ENCODE peak calls at places on chromosomes 4 and X, in six cellular contexts. One of them, this sample, is unnamed.

GRCh38 chr4:102869569-102870227 is 906 bp downstream of the CISD2 start:
- DNase-seq in lower leg skin: no peak
- DNase-seq in IMR-90: peak; percentile 2
- DNase-seq in heart left ventricle: no peak
- DNase-seq in ovary: no peak
- DNase-seq in A549: no peak
- DNase-seq in this sample: no peak

GRCh38 chr4:38174811-38175210 is 214.6 kb downstream of the PTTG2 start:
- DNase-seq in lower leg skin: no peak
- DNase-seq in heart left ventricle: no peak
- DNase-seq in ovary: no peak
- DNase-seq in IMR-90: peak; percentile 48
- DNase-seq in A549: no peak
- DNase-seq in this sample: no peak

GRCh38 chrX:103399744-103400143 is 23.4 kb downstream of the BEX3 start:
- DNase-seq in IMR-90: no peak
- DNase-seq in ovary: no peak
- DNase-seq in A549: no peak
- DNase-seq in heart left ventricle: no peak
- DNase-seq in lower leg skin: no peak
- DNase-seq in this sample: no peak

GRCh38 chr4:188008377-188008776 is 12.8 kb downstream of the ZFP42 start:
- DNase-seq in ovary: no peak
- DNase-seq in IMR-90: peak; percentile 95
- DNase-seq in heart left ventricle: no peak
- DNase-seq in lower leg skin: no peak
- DNase-seq in A549: peak; percentile 59
- DNase-seq in this sample: peak; percentile 29

GRCh38 chr4:72591547-72591946 is 22.5 kb upstream of the ADAMTS3 start:
- DNase-seq in IMR-90: no peak
- DNase-seq in lower leg skin: no peak
- DNase-seq in ovary: no peak
- DNase-seq in A549: no peak
- DNase-seq in heart left ventricle: no peak
- DNase-seq in this sample: no peak

GRCh38 chr4:48944252-48944651 is 37.7 kb upstream of the OCIAD2 start:
- DNase-seq in IMR-90: no peak
- DNase-seq in lower leg skin: no peak
- DNase-seq in A549: peak; percentile 41
- DNase-seq in heart left ventricle: no peak
- DNase-seq in ovary: no peak
- DNase-seq in this sample: no peak

GRCh38 chr4:184756399-184756798 is 22.5 kb upstream of the CENPU start:
- DNase-seq in A549: no peak
- DNase-seq in IMR-90: peak; percentile 47
- DNase-seq in lower leg skin: no peak
- DNase-seq in ovary: no peak
- DNase-seq in heart left ventricle: no peak
- DNase-seq in this sample: no peak

GRCh38 chr4:3749081-3749480 is 17.1 kb upstream of the ADRA2C start:
- DNase-seq in heart left ventricle: no peak
- DNase-seq in IMR-90: no peak
- DNase-seq in ovary: no peak
- DNase-seq in lower leg skin: no peak
- DNase-seq in A549: no peak
- DNase-seq in this sample: no peak

GRCh38 chrX:24148535-24149345 is 789 bp upstream of the ZFX start:
- DNase-seq in lower leg skin: no peak
- DNase-seq in heart left ventricle: no peak
- DNase-seq in IMR-90: peak; percentile 61
- DNase-seq in A549: peak; percentile 63
- DNase-seq in ovary: peak; percentile 58
- DNase-seq in this sample: no peak

GRCh38 chr4:163415668-163416067 is 57.9 kb downstream of the TKTL2 start:
- DNase-seq in ovary: no peak
- DNase-seq in A549: no peak
- DNase-seq in heart left ventricle: no peak
- DNase-seq in lower leg skin: no peak
- DNase-seq in IMR-90: no peak
- DNase-seq in this sample: no peak

GRCh38 chrX:10011261-10011931 is 44.2 kb downstream of the CLDN34 start:
- DNase-seq in A549: no peak
- DNase-seq in ovary: no peak
- DNase-seq in lower leg skin: no peak
- DNase-seq in IMR-90: peak; percentile 29
- DNase-seq in heart left ventricle: no peak
- DNase-seq in this sample: no peak

GRCh38 chr4:170529760-170530440 is 440.1 kb upstream of the AADAT start:
- DNase-seq in heart left ventricle: no peak
- DNase-seq in A549: no peak
- DNase-seq in IMR-90: no peak
- DNase-seq in ovary: no peak
- DNase-seq in lower leg skin: no peak
- DNase-seq in this sample: no peak

GRCh38 chr4:67727124-67727850 is 26.3 kb upstream of the UBA6 start:
- DNase-seq in A549: peak; percentile 21
- DNase-seq in heart left ventricle: no peak
- DNase-seq in IMR-90: peak; percentile 45
- DNase-seq in ovary: no peak
- DNase-seq in lower leg skin: no peak
- DNase-seq in this sample: no peak

GRCh38 chr4:139721789-139722188 is 56.2 kb downstream of the MGST2 start:
- DNase-seq in lower leg skin: no peak
- DNase-seq in ovary: no peak
- DNase-seq in IMR-90: no peak
- DNase-seq in A549: no peak
- DNase-seq in heart left ventricle: no peak
- DNase-seq in this sample: no peak

GRCh38 chr4:27474691-27475090 is 614.0 kb downstream of the STIM2 start:
- DNase-seq in ovary: no peak
- DNase-seq in A549: no peak
- DNase-seq in heart left ventricle: no peak
- DNase-seq in IMR-90: no peak
- DNase-seq in lower leg skin: no peak
- DNase-seq in this sample: no peak

GRCh38 chrX:136268051-136269048 is 17.1 kb upstream of the MAP7D3 start:
- DNase-seq in heart left ventricle: peak; percentile 28
- DNase-seq in ovary: no peak
- DNase-seq in IMR-90: peak; percentile 50
- DNase-seq in lower leg skin: no peak
- DNase-seq in A549: peak; percentile 52
- DNase-seq in this sample: no peak

GRCh38 chr4:81512371-81512770 is 40.7 kb upstream of the RASGEF1B start:
- DNase-seq in lower leg skin: no peak
- DNase-seq in A549: no peak
- DNase-seq in ovary: no peak
- DNase-seq in heart left ventricle: no peak
- DNase-seq in IMR-90: no peak
- DNase-seq in this sample: no peak

GRCh38 chr4:145557720-145558119 is 61.5 kb upstream of the MMAA start:
- DNase-seq in lower leg skin: peak; percentile 34
- DNase-seq in A549: peak; percentile 45
- DNase-seq in heart left ventricle: peak; percentile 50
- DNase-seq in IMR-90: peak; percentile 72
- DNase-seq in ovary: no peak
- DNase-seq in this sample: peak; percentile 15

GRCh38 chr4:176788248-176788647 is 4.5 kb downstream of the VEGFC start:
- DNase-seq in A549: no peak
- DNase-seq in lower leg skin: no peak
- DNase-seq in heart left ventricle: no peak
- DNase-seq in IMR-90: no peak
- DNase-seq in ovary: no peak
- DNase-seq in this sample: no peak

GRCh38 chr4:148487181-148487580 is 45.0 kb upstream of the NR3C2 start:
- DNase-seq in lower leg skin: no peak
- DNase-seq in ovary: no peak
- DNase-seq in heart left ventricle: no peak
- DNase-seq in IMR-90: peak; percentile 8
- DNase-seq in A549: no peak
- DNase-seq in this sample: no peak

GRCh38 chrX:12954376-12954775 is 20.5 kb upstream of the TMSB4X start:
- DNase-seq in IMR-90: no peak
- DNase-seq in A549: no peak
- DNase-seq in heart left ventricle: no peak
- DNase-seq in lower leg skin: no peak
- DNase-seq in ovary: no peak
- DNase-seq in this sample: no peak

GRCh38 chrX:65601530-65602281 is 65.7 kb upstream of the MSN start:
- DNase-seq in ovary: peak; percentile 70
- DNase-seq in heart left ventricle: peak; percentile 85
- DNase-seq in A549: peak; percentile 28
- DNase-seq in IMR-90: peak; percentile 88
- DNase-seq in lower leg skin: peak; percentile 71
- DNase-seq in this sample: no peak

GRCh38 chr4:129972257-129972656 is 876.3 kb downstream of the C4orf33 start:
- DNase-seq in lower leg skin: no peak
- DNase-seq in ovary: no peak
- DNase-seq in IMR-90: no peak
- DNase-seq in heart left ventricle: no peak
- DNase-seq in A549: no peak
- DNase-seq in this sample: no peak

GRCh38 chr4:77360451-77360850 is 203.4 kb downstream of the CCNG2 start:
- DNase-seq in lower leg skin: no peak
- DNase-seq in ovary: no peak
- DNase-seq in IMR-90: no peak
- DNase-seq in heart left ventricle: no peak
- DNase-seq in A549: no peak
- DNase-seq in this sample: no peak

GRCh38 chr4:8760561-8760960 is 111.1 kb downstream of the HMX1 start:
- DNase-seq in A549: no peak
- DNase-seq in lower leg skin: no peak
- DNase-seq in IMR-90: no peak
- DNase-seq in heart left ventricle: no peak
- DNase-seq in ovary: no peak
- DNase-seq in this sample: no peak

GRCh38 chr4:165384608-165385007 is 5.8 kb downstream of the CPE start:
- DNase-seq in heart left ventricle: no peak
- DNase-seq in ovary: no peak
- DNase-seq in A549: no peak
- DNase-seq in lower leg skin: no peak
- DNase-seq in IMR-90: peak; percentile 11
- DNase-seq in this sample: no peak

GRCh38 chrX:31367816-31368215 is 296.0 kb upstream of the FTHL17 start:
- DNase-seq in heart left ventricle: no peak
- DNase-seq in IMR-90: no peak
- DNase-seq in ovary: no peak
- DNase-seq in A549: no peak
- DNase-seq in lower leg skin: no peak
- DNase-seq in this sample: no peak
- TF ChIP-seq POLR2A in heart left ventricle: no peak
- TF ChIP-seq POLR2A in IMR-90: no peak
- TF ChIP-seq POLR2A in ovary: no peak
- TF ChIP-seq POLR2A in A549: no peak
- TF ChIP-seq POLR2A in lower leg skin: no peak
- TF ChIP-seq POLR2A in this sample: no peak

GRCh38 chrX:154547245-154548027 is at the start of gene IKBKG:
- DNase-seq in A549: peak; percentile 95
- DNase-seq in IMR-90: peak; percentile 86
- DNase-seq in lower leg skin: peak; percentile 85
- DNase-seq in heart left ventricle: peak; percentile 91
- DNase-seq in ovary: peak; percentile 89
- DNase-seq in this sample: peak; percentile 87
- TF ChIP-seq POLR2A in A549: peak; percentile 16
- TF ChIP-seq POLR2A in IMR-90: peak; percentile 63
- TF ChIP-seq POLR2A in lower leg skin: no peak
- TF ChIP-seq POLR2A in heart left ventricle: peak; percentile 26
- TF ChIP-seq POLR2A in ovary: peak; percentile 43
- TF ChIP-seq POLR2A in this sample: no peak

GRCh38 chrX:45851434-45851991 is 650.8 kb upstream of the DIPK2B start:
- DNase-seq in heart left ventricle: no peak
- DNase-seq in IMR-90: no peak
- DNase-seq in ovary: peak; percentile 20
- DNase-seq in lower leg skin: peak; percentile 24
- DNase-seq in A549: peak; percentile 79
- DNase-seq in this sample: no peak
- TF ChIP-seq POLR2A in heart left ventricle: no peak
- TF ChIP-seq POLR2A in IMR-90: no peak
- TF ChIP-seq POLR2A in ovary: no peak
- TF ChIP-seq POLR2A in lower leg skin: no peak
- TF ChIP-seq POLR2A in A549: peak; percentile 78
- TF ChIP-seq POLR2A in this sample: peak; percentile 62

DNA sequence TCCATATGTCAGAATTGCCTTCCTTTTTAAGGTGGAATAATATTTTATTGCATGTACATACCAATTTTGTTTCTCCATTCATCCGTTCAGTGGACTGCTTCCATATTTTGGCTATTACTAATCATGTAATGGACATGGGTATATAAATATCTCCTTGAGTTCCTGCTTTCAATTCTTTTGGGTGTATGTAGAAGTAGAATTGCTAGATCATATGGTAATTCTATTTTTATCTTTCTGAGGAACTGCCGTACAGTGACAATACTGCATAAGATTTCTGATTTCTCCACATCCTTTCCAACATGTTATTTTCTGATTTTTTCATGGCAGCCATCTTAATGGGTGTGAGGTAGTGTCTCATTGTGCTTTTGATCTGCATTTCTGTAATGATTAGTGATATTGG is 19.2 kb downstream of the ALPK1 start:
- DNase-seq in A549: no peak
- DNase-seq in IMR-90: no peak
- DNase-seq in heart left ventricle: no peak
- DNase-seq in lower leg skin: no peak
- DNase-seq in ovary: no peak
- DNase-seq in this sample: no peak
- TF ChIP-seq POLR2A in A549: no peak
- TF ChIP-seq POLR2A in IMR-90: no peak
- TF ChIP-seq POLR2A in heart left ventricle: no peak
- TF ChIP-seq POLR2A in lower leg skin: no peak
- TF ChIP-seq POLR2A in ovary: no peak
- TF ChIP-seq POLR2A in this sample: no peak

DNA sequence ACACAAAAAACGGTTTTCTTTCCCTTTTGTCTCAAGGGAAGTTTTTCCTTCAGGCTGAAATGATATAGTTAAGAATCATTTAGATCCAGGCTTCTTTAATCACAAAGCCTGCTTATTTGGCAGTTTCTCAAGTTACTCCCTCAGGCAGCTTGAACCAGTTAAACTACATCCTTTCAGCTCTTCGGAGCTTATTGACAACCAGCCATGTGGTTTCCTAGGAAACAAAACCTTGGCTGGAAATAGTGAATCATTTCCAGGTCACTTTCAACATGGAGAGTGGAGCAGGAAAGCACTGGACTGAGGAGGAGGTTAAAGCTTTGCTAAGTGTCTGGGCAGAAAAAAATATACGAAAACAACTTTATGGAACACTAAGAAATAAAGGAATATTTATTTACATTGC is 23.0 kb upstream of the AASDH start:
- DNase-seq in IMR-90: peak; percentile 98
- DNase-seq in heart left ventricle: peak; percentile 59
- DNase-seq in ovary: peak; percentile 32
- DNase-seq in A549: peak; percentile 79
- DNase-seq in lower leg skin: peak; percentile 84
- DNase-seq in this sample: peak; percentile 15
- TF ChIP-seq POLR2A in IMR-90: peak; percentile 54
- TF ChIP-seq POLR2A in heart left ventricle: no peak
- TF ChIP-seq POLR2A in ovary: no peak
- TF ChIP-seq POLR2A in A549: no peak
- TF ChIP-seq POLR2A in lower leg skin: no peak
- TF ChIP-seq POLR2A in this sample: no peak

GRCh38 chr4:10109995-10110670 is 6.5 kb downstream of the WDR1 start:
- DNase-seq in lower leg skin: no peak
- DNase-seq in ovary: no peak
- DNase-seq in heart left ventricle: no peak
- DNase-seq in A549: no peak
- DNase-seq in IMR-90: no peak
- DNase-seq in this sample: no peak
- TF ChIP-seq POLR2A in lower leg skin: no peak
- TF ChIP-seq POLR2A in ovary: no peak
- TF ChIP-seq POLR2A in heart left ventricle: no peak
- TF ChIP-seq POLR2A in A549: no peak
- TF ChIP-seq POLR2A in IMR-90: no peak
- TF ChIP-seq POLR2A in this sample: no peak